ENCODE peak calls at places on chromosomes 16 and 17, in four cellular contexts. C, H, O and M are unnamed samples.

GRCh38 chr16:88505405-88506082 is 52.5 kb downstream of the ZFPM1 start:
- DNase-seq in O (no peak), H (no peak), C (peak), M (peak)

GRCh38 chr17:41335747-41336146 is 14.9 kb downstream of the KRT33A start:
- DNase-seq in C (no peak), O (no peak), H (no peak), M (no peak)

GRCh38 chr17:34725008-34725407 is 145.6 kb downstream of the TMEM132E start:
- DNase-seq in O (no peak), C (no peak), H (no peak), M (no peak)

GRCh38 chr16:26838931-26839330 is 227.8 kb upstream of the C16orf82 start:
- DNase-seq in O (no peak), C (no peak), H (no peak), M (no peak)

GRCh38 chr17:15882058-15882720 is 62.7 kb upstream of the ADORA2B start:
- DNase-seq in H (no peak), O (no peak), C (no peak), M (no peak)

GRCh38 chr16:73202176-73202729 is 154.3 kb upstream of the ZFHX3 start:
- DNase-seq in H (no peak), O (no peak), C (no peak), M (peak)

GRCh38 chr17:72987166-72987565 is 105.3 kb downstream of the SLC39A11 start:
- DNase-seq in C (no peak), H (no peak), O (no peak), M (no peak)

GRCh38 chr17:27776882-27777624 is 23.3 kb downstream of the NOS2 start:
- DNase-seq in O (no peak), H (no peak), C (no peak), M (no peak)

GRCh38 chr17:73710095-73710592 is 65.9 kb upstream of the SDK2 start:
- DNase-seq in H (no peak), C (peak), O (no peak), M (peak)

GRCh38 chr16:89764711-89765201 is 43.4 kb downstream of the ZNF276 start:
- DNase-seq in H (no peak), O (peak), C (no peak), M (peak)

GRCh38 chr16:2531371-2531695 is at the start of gene CEMP1:
- DNase-seq in H (no peak), C (no peak), O (no peak), M (no peak)

GRCh38 chr16:72561-73537 is at the start of gene RHBDF1:
- DNase-seq in H (peak), C (peak), O (no peak), M (peak)

GRCh38 chr16:72312862-72313261 is 140.9 kb upstream of the PMFBP1 start:
- DNase-seq in H (no peak), O (no peak), C (no peak), M (no peak)

GRCh38 chr17:60327122-60327869 is 64.6 kb downstream of the USP32 start:
- DNase-seq in C (no peak), O (no peak), H (no peak), M (no peak)

GRCh38 chr17:60323754-60324153 is 68.2 kb downstream of the USP32 start:
- DNase-seq in O (no peak), H (no peak), C (no peak), M (no peak)

GRCh38 chr17:60326702-60327101 is 65.2 kb downstream of the USP32 start:
- DNase-seq in O (no peak), H (no peak), C (no peak), M (no peak)

GRCh38 chr17:60327870-60328362 is 64.0 kb downstream of the USP32 start:
- DNase-seq in C (no peak), O (no peak), H (no peak), M (no peak)

GRCh38 chr17:60325730-60326524 is 66.0 kb downstream of the USP32 start:
- DNase-seq in O (no peak), H (no peak), C (no peak), M (no peak)
- TF ChIP-seq CTCF in O (no peak), H (no peak), C (no peak), M (no peak)

GRCh38 chr17:38848939-38849563 is 4.5 kb downstream of the RPL23 start:
- DNase-seq in H (no peak), C (no peak), O (no peak), M (no peak)

GRCh38 chr17:38853292-38854219 is at the start of gene RPL23:
- DNase-seq in H (peak), C (peak), O (peak), M (peak)

GRCh38 chr17:38851434-38851833 is 2.1 kb downstream of the RPL23 start:
- DNase-seq in H (no peak), O (no peak), C (no peak), M (no peak)

GRCh38 chr17:38850374-38850773 is 3.1 kb downstream of the RPL23 start:
- DNase-seq in C (no peak), O (no peak), H (no peak), M (no peak)

DNA sequence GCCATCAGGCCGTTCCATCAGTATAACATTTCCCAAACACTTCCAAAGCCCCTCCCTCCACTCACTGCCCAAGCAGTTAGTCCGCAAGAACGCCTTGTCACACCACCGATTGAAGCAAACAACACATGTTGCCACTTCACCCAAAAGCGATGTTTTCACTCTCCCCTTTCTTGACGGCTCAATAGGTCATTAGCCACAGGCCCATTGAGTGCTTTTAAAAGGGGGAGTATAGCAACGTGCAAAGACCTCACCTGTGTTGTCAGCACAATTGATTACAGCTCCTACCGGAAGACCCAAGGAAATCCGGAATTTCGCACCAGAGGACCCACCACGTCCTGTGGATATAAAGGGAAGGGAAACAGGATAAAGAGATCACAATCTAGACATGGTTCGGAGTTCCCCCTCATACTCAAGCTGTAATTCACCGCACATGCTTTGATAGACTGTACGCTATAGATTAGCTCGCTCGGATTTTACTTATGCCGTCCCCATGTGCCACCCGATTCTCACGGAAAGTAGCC is 690 bp downstream of the RPL23 start:
- DNase-seq in H (no peak), O (no peak), C (no peak), M (no peak)
- H3K4me3 ChIP-seq in H (peak), O (peak), C (peak), M (peak)

DNA sequence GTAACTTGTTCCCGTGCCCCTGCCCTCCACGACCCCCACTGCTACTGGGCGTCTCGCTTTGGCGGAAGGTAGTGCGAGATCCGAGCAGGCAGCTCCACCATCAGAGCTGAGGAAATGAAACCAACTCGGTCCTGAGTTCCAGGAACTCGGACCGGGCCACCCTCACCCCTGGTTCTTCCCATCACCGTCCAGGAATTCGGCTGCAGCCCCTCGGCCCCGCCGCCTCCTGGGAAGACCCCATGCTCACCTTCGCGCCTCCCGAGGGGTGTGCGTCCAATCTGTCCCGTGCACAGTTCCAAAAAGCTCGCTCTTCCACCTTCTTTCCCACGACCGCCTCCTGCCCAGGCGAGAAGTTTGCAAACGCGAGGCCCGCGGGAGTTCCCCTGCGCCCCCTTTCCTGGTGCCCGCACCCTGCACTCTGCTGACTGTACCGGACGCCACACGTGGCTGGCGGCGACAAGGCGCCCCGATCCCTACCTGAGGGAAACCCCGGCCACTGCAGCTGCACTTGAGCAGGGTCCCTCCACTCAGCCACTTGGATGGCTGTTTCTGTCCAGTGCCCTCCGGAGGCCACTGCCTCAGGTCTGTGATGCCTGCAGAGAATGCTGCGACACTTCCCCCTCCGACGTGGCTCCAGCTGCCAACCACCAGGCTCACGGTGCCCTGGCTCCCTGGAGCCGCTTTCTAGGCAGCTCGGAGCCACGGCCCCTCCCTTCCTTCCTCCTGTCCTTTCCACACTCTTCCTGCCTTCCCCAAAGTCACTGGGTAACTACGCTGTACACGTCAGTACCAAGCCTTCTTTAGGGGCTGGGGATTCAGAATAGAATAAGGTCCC is at the start of gene MLKL:
- DNase-seq in C (peak), H (peak), O (peak), M (peak)
- TF ChIP-seq POLR2A in C (peak), H (no peak), O (no peak), M (peak)

GRCh38 chr17:74921045-74921681 is 1.9 kb downstream of the USH1G start:
- DNase-seq in H (no peak), C (no peak), O (no peak), M (no peak)

GRCh38 chr17:74918906-74919305 is 4.1 kb downstream of the USH1G start:
- DNase-seq in O (no peak), H (no peak), C (no peak), M (no peak)

GRCh38 chr17:74920679-74921044 is 2.4 kb downstream of the USH1G start:
- DNase-seq in O (no peak), H (no peak), C (no peak), M (no peak)

GRCh38 chr17:74920306-74920620 is 2.8 kb downstream of the USH1G start:
- DNase-seq in O (no peak), H (no peak), C (no peak), M (no peak)

DNA sequence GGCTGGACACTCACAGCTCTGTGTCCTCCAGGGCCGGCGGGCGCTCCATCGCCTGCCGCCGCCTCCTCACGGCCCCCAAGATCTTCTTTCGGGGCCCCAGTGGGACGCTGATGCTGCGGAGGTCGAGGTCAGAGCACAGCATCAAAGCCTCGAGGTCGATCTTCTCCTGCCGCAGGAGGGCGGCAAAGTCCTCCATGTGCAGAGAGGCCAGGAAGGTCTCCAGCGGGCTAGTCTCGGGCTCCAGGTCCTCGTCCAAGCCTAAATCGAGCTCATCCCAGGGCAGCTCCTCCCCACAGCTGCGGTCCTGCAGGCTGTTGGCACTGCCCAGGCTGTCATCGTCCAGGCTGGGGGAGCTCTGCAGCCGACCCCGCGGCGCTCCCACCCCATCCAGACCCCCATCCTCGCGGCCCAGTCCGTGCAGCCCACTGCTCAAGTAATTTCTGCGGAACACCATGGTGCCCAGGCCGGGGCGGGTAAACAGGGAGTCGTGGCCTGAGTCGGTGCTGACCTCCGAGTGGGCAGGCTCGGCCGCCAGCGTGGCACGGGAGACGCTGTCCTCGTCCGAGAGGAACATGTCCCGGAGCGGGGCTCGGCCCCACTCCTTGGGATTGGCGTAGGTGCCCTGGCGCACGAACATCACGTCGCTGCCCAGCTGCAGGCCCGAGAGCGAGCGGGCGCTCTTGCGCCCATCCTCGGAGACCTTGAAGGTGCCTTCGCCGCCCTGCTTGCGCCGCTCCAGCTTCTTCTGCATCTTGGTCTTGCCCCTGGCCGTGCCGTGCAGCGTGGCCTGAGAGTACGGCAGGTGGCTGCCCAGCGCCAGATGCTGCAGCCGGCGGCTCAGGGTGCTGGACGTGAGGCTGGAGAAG is 3.4 kb downstream of the USH1G start:
- DNase-seq in H (no peak), O (no peak), C (peak), M (peak)
- TF ChIP-seq CTCF in H (no peak), O (no peak), C (peak), M (no peak)

GRCh38 chr17:77145635-77146632 is 5.2 kb downstream of the SEC14L1 start:
- DNase-seq in H (peak), O (peak), C (no peak), M (peak)
- H3K4me3 ChIP-seq in H (no peak), O (no peak), C (no peak), M (no peak)

GRCh38 chr16:67545665-67546024 is 16.7 kb upstream of the CTCF start:
- DNase-seq in O (no peak), C (no peak), H (peak), M (no peak)
- TF ChIP-seq POLR2A in O (no peak), C (no peak), H (no peak), M (no peak)